ENCODE peak calls at places on chromosome 16, in five cellular contexts. One of them, this sample, is unnamed.

GRCh38 chr16:2713985-2714774 is 5.8 kb downstream of the PRSS27 start:
- DNase-seq in GM23248: no peak
- DNase-seq in IMR-90: no peak
- DNase-seq in endodermal cell: no peak
- DNase-seq in fibroblast of lung: no peak
- DNase-seq in this sample: no peak

GRCh38 chr16:85988723-85989313 is 89.9 kb downstream of the IRF8 start:
- DNase-seq in GM23248: no peak
- DNase-seq in IMR-90: no peak
- DNase-seq in fibroblast of lung: no peak
- DNase-seq in endodermal cell: peak; percentile 30
- DNase-seq in this sample: no peak

GRCh38 chr16:58451945-58452401 is 48.0 kb upstream of the NDRG4 start:
- DNase-seq in IMR-90: no peak
- DNase-seq in GM23248: peak; percentile 52
- DNase-seq in endodermal cell: no peak
- DNase-seq in fibroblast of lung: peak; percentile 69
- DNase-seq in this sample: peak; percentile 6

GRCh38 chr16:58041628-58041955 is 16.0 kb downstream of the MMP15 start:
- DNase-seq in GM23248: no peak
- DNase-seq in endodermal cell: no peak
- DNase-seq in IMR-90: no peak
- DNase-seq in fibroblast of lung: no peak
- DNase-seq in this sample: no peak

GRCh38 chr16:75000481-75001081 is 1.8 kb downstream of the ZNRF1 start:
- DNase-seq in fibroblast of lung: peak; percentile 27
- DNase-seq in endodermal cell: peak; percentile 66
- DNase-seq in IMR-90: peak; percentile 37
- DNase-seq in GM23248: peak; percentile 52
- DNase-seq in this sample: peak; percentile 47

GRCh38 chr16:12515346-12515745 is 288.3 kb downstream of the CPPED1 start:
- DNase-seq in endodermal cell: no peak
- DNase-seq in IMR-90: no peak
- DNase-seq in GM23248: no peak
- DNase-seq in fibroblast of lung: no peak
- DNase-seq in this sample: no peak

GRCh38 chr16:30989469-30990047 is 4.6 kb downstream of the HSD3B7 start:
- DNase-seq in fibroblast of lung: no peak
- DNase-seq in endodermal cell: no peak
- DNase-seq in IMR-90: no peak
- DNase-seq in GM23248: no peak
- DNase-seq in this sample: no peak

GRCh38 chr16:57899771-57900661 is 70.9 kb downstream of the CNGB1 start:
- DNase-seq in GM23248: peak; percentile 73
- DNase-seq in fibroblast of lung: peak; percentile 59
- DNase-seq in endodermal cell: peak; percentile 91
- DNase-seq in IMR-90: peak; percentile 62
- DNase-seq in this sample: peak; percentile 85

GRCh38 chr16:79838860-79839259 is 238.3 kb upstream of the MAF start:
- DNase-seq in IMR-90: no peak
- DNase-seq in GM23248: peak; percentile 4
- DNase-seq in endodermal cell: no peak
- DNase-seq in fibroblast of lung: no peak
- DNase-seq in this sample: no peak

GRCh38 chr16:23174622-23175021 is 7.9 kb upstream of the SCNN1G start:
- DNase-seq in endodermal cell: peak; percentile 73
- DNase-seq in IMR-90: peak; percentile 5
- DNase-seq in fibroblast of lung: peak; percentile 15
- DNase-seq in GM23248: peak; percentile 44
- DNase-seq in this sample: peak; percentile 37

GRCh38 chr16:26787924-26788323 is 278.8 kb upstream of the C16orf82 start:
- DNase-seq in fibroblast of lung: no peak
- DNase-seq in IMR-90: no peak
- DNase-seq in GM23248: no peak
- DNase-seq in endodermal cell: no peak
- DNase-seq in this sample: no peak

GRCh38 chr16:57610611-57611010 is 17.8 kb upstream of the ADGRG1 start:
- DNase-seq in GM23248: no peak
- DNase-seq in fibroblast of lung: no peak
- DNase-seq in endodermal cell: peak; percentile 23
- DNase-seq in IMR-90: no peak
- DNase-seq in this sample: no peak

GRCh38 chr16:83965444-83966152 is 2.4 kb upstream of the NECAB2 start:
- DNase-seq in endodermal cell: no peak
- DNase-seq in fibroblast of lung: no peak
- DNase-seq in GM23248: no peak
- DNase-seq in IMR-90: no peak
- DNase-seq in this sample: no peak

GRCh38 chr16:49952386-49952785 is 72.6 kb upstream of the CNEP1R1 start:
- DNase-seq in endodermal cell: peak; percentile 28
- DNase-seq in IMR-90: no peak
- DNase-seq in fibroblast of lung: peak; percentile 26
- DNase-seq in GM23248: no peak
- DNase-seq in this sample: no peak

GRCh38 chr16:10895053-10895946 is 18.3 kb downstream of the CIITA start:
- DNase-seq in IMR-90: peak; percentile 38
- DNase-seq in fibroblast of lung: peak; percentile 32
- DNase-seq in GM23248: peak; percentile 58
- DNase-seq in endodermal cell: peak; percentile 96
- DNase-seq in this sample: peak; percentile 64

GRCh38 chr16:86834451-86835035 is 256.2 kb downstream of the FOXL1 start:
- DNase-seq in IMR-90: peak; percentile 88
- DNase-seq in GM23248: peak; percentile 30
- DNase-seq in endodermal cell: peak; percentile 89
- DNase-seq in fibroblast of lung: peak; percentile 81
- DNase-seq in this sample: peak; percentile 28

GRCh38 chr16:70714526-70715112 is 28.8 kb upstream of the MTSS2 start:
- DNase-seq in endodermal cell: no peak
- DNase-seq in GM23248: no peak
- DNase-seq in IMR-90: no peak
- DNase-seq in fibroblast of lung: no peak
- DNase-seq in this sample: no peak

GRCh38 chr16:27650073-27650701 is 100.2 kb downstream of the KATNIP start:
- DNase-seq in IMR-90: no peak
- DNase-seq in fibroblast of lung: no peak
- DNase-seq in endodermal cell: no peak
- DNase-seq in GM23248: no peak
- DNase-seq in this sample: no peak

GRCh38 chr16:89265647-89266046 is 48.1 kb downstream of the ZNF778 start:
- DNase-seq in IMR-90: no peak
- DNase-seq in endodermal cell: no peak
- DNase-seq in fibroblast of lung: no peak
- DNase-seq in GM23248: no peak
- DNase-seq in this sample: no peak

GRCh38 chr16:67339453-67339852 is 12.8 kb downstream of the LRRC36 start:
- DNase-seq in GM23248: peak; percentile 42
- DNase-seq in IMR-90: peak; percentile 60
- DNase-seq in fibroblast of lung: peak; percentile 36
- DNase-seq in endodermal cell: no peak
- DNase-seq in this sample: peak; percentile 56

GRCh38 chr16:23403547-23403946 is 49.4 kb downstream of the COG7 start:
- DNase-seq in IMR-90: no peak
- DNase-seq in fibroblast of lung: no peak
- DNase-seq in endodermal cell: no peak
- DNase-seq in GM23248: no peak
- DNase-seq in this sample: no peak

GRCh38 chr16:525520-526180 is 1.9 kb upstream of the CAPN15 start:
- DNase-seq in endodermal cell: no peak
- DNase-seq in GM23248: peak; percentile 98
- DNase-seq in IMR-90: peak; percentile 92
- DNase-seq in fibroblast of lung: peak; percentile 91
- DNase-seq in this sample: peak; percentile 83

GRCh38 chr16:523097-523741 is 4.3 kb upstream of the CAPN15 start:
- DNase-seq in fibroblast of lung: no peak
- DNase-seq in GM23248: no peak
- DNase-seq in endodermal cell: no peak
- DNase-seq in IMR-90: no peak
- DNase-seq in this sample: no peak

GRCh38 chr16:526181-527014 is 1.1 kb upstream of the CAPN15 start:
- DNase-seq in endodermal cell: peak; percentile 81
- DNase-seq in IMR-90: peak; percentile 40
- DNase-seq in GM23248: peak; percentile 75
- DNase-seq in fibroblast of lung: peak; percentile 49
- DNase-seq in this sample: peak; percentile 76

GRCh38 chr16:524274-525011 is 3.1 kb upstream of the CAPN15 start:
- DNase-seq in fibroblast of lung: no peak
- DNase-seq in GM23248: no peak
- DNase-seq in endodermal cell: no peak
- DNase-seq in IMR-90: no peak
- DNase-seq in this sample: no peak

DNA sequence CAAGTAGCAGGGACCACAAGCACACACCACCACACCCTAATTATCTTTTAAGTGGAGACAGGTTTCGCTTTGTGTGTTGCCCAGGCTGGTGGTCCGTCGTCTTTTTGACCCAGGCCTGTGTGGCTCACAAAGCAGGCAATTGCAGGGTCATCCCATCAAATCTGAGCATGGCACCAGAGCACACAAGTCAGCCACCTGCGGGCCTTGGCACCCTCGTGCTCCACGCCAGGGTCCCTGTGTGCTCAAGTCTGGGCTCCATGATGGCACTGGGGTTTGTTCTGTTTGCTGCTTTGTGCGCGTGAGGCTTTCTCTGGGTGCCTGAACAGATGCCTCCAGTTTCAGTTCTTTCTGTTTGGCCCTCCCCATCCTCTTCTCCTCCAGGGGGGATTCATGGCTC is 2.4 kb upstream of the CAPN15 start:
- DNase-seq in GM23248: no peak
- DNase-seq in fibroblast of lung: no peak
- DNase-seq in endodermal cell: no peak
- DNase-seq in IMR-90: no peak
- DNase-seq in this sample: no peak
- H3K9ac ChIP-seq in GM23248: peak overlapping the region; percentile 81
- H3K9ac ChIP-seq in fibroblast of lung: no peak overlapping the region
- H3K9ac ChIP-seq in endodermal cell: no peak overlapping the region
- H3K9ac ChIP-seq in IMR-90: no peak overlapping the region
- H3K9ac ChIP-seq in this sample: peak overlapping the region; percentile 98

DNA sequence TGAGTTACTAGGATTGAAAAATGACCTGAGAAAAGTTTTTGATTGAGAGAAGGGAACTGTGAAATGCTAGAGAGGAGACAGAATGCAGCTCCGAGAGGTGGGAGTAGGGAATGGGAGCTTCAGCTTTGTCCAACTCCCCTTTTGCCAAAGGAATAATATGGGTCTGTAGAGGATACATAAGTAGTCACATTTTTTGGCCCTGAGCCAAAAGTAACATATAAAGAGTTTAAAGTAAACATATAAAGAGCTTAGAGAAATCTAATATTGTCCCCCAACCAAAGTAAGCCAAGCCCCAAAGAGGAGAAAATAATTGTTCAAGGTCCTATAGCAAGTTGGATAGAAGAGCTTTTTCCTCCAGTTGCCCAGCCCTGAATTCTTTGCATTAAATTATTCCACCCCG is 215.1 kb downstream of the TMEM114 start:
- DNase-seq in endodermal cell: no peak
- DNase-seq in IMR-90: no peak
- DNase-seq in fibroblast of lung: no peak
- DNase-seq in GM23248: no peak
- DNase-seq in this sample: no peak
- H3K4me3 ChIP-seq in endodermal cell: no peak overlapping the region
- H3K4me3 ChIP-seq in IMR-90: no peak overlapping the region
- H3K4me3 ChIP-seq in fibroblast of lung: no peak overlapping the region
- H3K4me3 ChIP-seq in GM23248: no peak overlapping the region
- H3K4me3 ChIP-seq in this sample: no peak overlapping the region

GRCh38 chr16:18836702-18837101 is 35.4 kb upstream of the ARL6IP1 start:
- DNase-seq in GM23248: no peak
- DNase-seq in IMR-90: no peak
- DNase-seq in fibroblast of lung: no peak
- DNase-seq in endodermal cell: no peak
- DNase-seq in this sample: no peak
- H3K36me3 ChIP-seq in GM23248: peaks cover 88% of the 10 kb centered on the region
- H3K36me3 ChIP-seq in IMR-90: peaks cover 60% of the 10 kb centered on the region
- H3K36me3 ChIP-seq in fibroblast of lung: peaks cover 28% of the 10 kb centered on the region
- H3K36me3 ChIP-seq in endodermal cell: peaks cover 98% of the 10 kb centered on the region
- H3K36me3 ChIP-seq in this sample: peaks cover 96% of the 10 kb centered on the region

GRCh38 chr16:52379551-52379950 is 167.4 kb downstream of the TOX3 start:
- DNase-seq in GM23248: no peak
- DNase-seq in fibroblast of lung: no peak
- DNase-seq in IMR-90: no peak
- DNase-seq in endodermal cell: no peak
- DNase-seq in this sample: no peak
- H3K9ac ChIP-seq in GM23248: no peak overlapping the region
- H3K9ac ChIP-seq in fibroblast of lung: no peak overlapping the region
- H3K9ac ChIP-seq in IMR-90: no peak overlapping the region
- H3K9ac ChIP-seq in endodermal cell: no peak overlapping the region
- H3K9ac ChIP-seq in this sample: no peak overlapping the region

GRCh38 chr16:180101-180920 is at the start of gene HBQ1:
- DNase-seq in IMR-90: no peak
- DNase-seq in fibroblast of lung: peak; percentile 24
- DNase-seq in endodermal cell: peak; percentile 85
- DNase-seq in GM23248: peak; percentile 57
- DNase-seq in this sample: peak; percentile 66
- H3K4me3 ChIP-seq in IMR-90: peak within 1 kb of the TSS; percentile 8
- H3K4me3 ChIP-seq in fibroblast of lung: no peak within 1 kb of the TSS
- H3K4me3 ChIP-seq in endodermal cell: peak within 1 kb of the TSS; percentile 50
- H3K4me3 ChIP-seq in GM23248: peak within 1 kb of the TSS; percentile 56
- H3K4me3 ChIP-seq in this sample: peak within 1 kb of the TSS; percentile 47

GRCh38 chr16:53484542-53484941 is 18.5 kb downstream of the AKTIP start:
- DNase-seq in GM23248: no peak
- DNase-seq in IMR-90: no peak
- DNase-seq in fibroblast of lung: no peak
- DNase-seq in endodermal cell: no peak
- DNase-seq in this sample: no peak

GRCh38 chr16:53480394-53480793 is 22.6 kb downstream of the AKTIP start:
- DNase-seq in IMR-90: no peak
- DNase-seq in fibroblast of lung: no peak
- DNase-seq in endodermal cell: no peak
- DNase-seq in GM23248: no peak
- DNase-seq in this sample: no peak

GRCh38 chr16:53478965-53479364 is 24.0 kb downstream of the AKTIP start:
- DNase-seq in IMR-90: no peak
- DNase-seq in fibroblast of lung: no peak
- DNase-seq in endodermal cell: no peak
- DNase-seq in GM23248: no peak
- DNase-seq in this sample: no peak

GRCh38 chr16:53486230-53486629 is 16.8 kb downstream of the AKTIP start:
- DNase-seq in IMR-90: no peak
- DNase-seq in endodermal cell: no peak
- DNase-seq in GM23248: no peak
- DNase-seq in fibroblast of lung: no peak
- DNase-seq in this sample: no peak

DNA sequence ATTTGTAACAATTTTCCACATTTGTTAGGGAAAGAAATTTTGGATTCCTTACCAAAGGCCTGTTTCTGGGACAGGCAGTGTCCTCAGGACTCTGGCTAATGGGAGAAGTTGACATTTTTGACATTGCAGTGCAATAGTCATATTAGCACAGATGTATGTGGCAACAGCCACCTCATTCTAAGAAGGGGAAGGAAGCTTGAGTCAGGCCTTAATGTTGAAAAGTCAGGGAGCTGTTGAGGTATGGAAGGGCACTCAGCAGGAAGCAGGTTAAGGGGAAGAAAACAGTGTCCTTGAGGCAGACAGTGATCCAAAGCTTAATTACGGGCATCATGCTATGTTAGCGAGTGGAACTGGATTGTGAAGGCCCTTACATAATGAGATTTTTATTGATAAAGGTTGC is 20.9 kb downstream of the AKTIP start:
- DNase-seq in fibroblast of lung: no peak
- DNase-seq in IMR-90: peak; percentile 21
- DNase-seq in GM23248: peak; percentile 44
- DNase-seq in endodermal cell: no peak
- DNase-seq in this sample: no peak
- H3K36me3 ChIP-seq in fibroblast of lung: no peaks in the 10 kb centered on the region
- H3K36me3 ChIP-seq in IMR-90: peaks cover 26% of the 10 kb centered on the region
- H3K36me3 ChIP-seq in GM23248: peaks cover 44% of the 10 kb centered on the region
- H3K36me3 ChIP-seq in endodermal cell: peaks cover 88% of the 10 kb centered on the region
- H3K36me3 ChIP-seq in this sample: peaks cover 89% of the 10 kb centered on the region

This sample was measured in adipocyte.